ENCODE peak calls at places on chromosomes 6 and 20, in four cellular contexts. R, W, V and M are unnamed samples.

GRCh38 chr6:11766056-11766455 is 12.5 kb downstream of the ADTRP start:
- DNase-seq in W (peak), V (no peak), R (no peak), M (no peak)

GRCh38 chr20:4234128-4234527 is 218.8 kb upstream of the RNF24 start:
- DNase-seq in V (no peak), W (no peak), R (no peak), M (no peak)

GRCh38 chr6:79630883-79631799 is at the start of gene SH3BGRL2:
- DNase-seq in W (peak), R (no peak), V (peak), M (peak)

GRCh38 chr6:98779618-98780017 is 54.8 kb upstream of the POU3F2 start:
- DNase-seq in V (no peak), W (no peak), R (no peak), M (no peak)

GRCh38 chr20:3652646-3653596 is 10.3 kb downstream of the GFRA4 start:
- DNase-seq in R (no peak), V (no peak), W (peak), M (no peak)

GRCh38 chr6:10420546-10421507 is 6.0 kb upstream of the TFAP2A start:
- DNase-seq in V (no peak), W (no peak), R (no peak), M (no peak)

GRCh38 chr20:3784863-3785239 is 1.7 kb downstream of the CENPB start:
- DNase-seq in R (no peak), W (no peak), V (no peak), M (no peak)

GRCh38 chr6:21033575-21034026 is 499.3 kb downstream of the CDKAL1 start:
- DNase-seq in V (no peak), W (no peak), R (no peak), M (no peak)

GRCh38 chr6:40930555-40930954 is 108.5 kb downstream of the UNC5CL start:
- DNase-seq in R (no peak), V (no peak), W (peak), M (no peak)

GRCh38 chr6:152004896-152005295 is 197.4 kb downstream of the ESR1 start:
- DNase-seq in W (no peak), R (no peak), V (no peak), M (no peak)

GRCh38 chr20:62370115-62370806 is 3.1 kb upstream of the LAMA5 start:
- DNase-seq in W (peak), R (no peak), V (no peak), M (no peak)

GRCh38 chr6:47061631-47062300 is 19.6 kb upstream of the ADGRF1 start:
- DNase-seq in W (no peak), V (peak), R (no peak), M (no peak)

GRCh38 chr20:37471741-37472235 is 49.3 kb upstream of the NNAT start:
- DNase-seq in W (no peak), R (no peak), V (no peak), M (no peak)

GRCh38 chr6:77038801-77039200 is 424.5 kb downstream of the HTR1B start:
- DNase-seq in R (no peak), V (no peak), W (no peak), M (no peak)

GRCh38 chr6:126086560-126086959 is 100.2 kb downstream of the TRMT11 start:
- DNase-seq in V (no peak), R (no peak), W (no peak), M (no peak)

GRCh38 chr6:1004885-1005635 is 306.8 kb upstream of the FOXQ1 start:
- DNase-seq in R (no peak), V (no peak), W (no peak), M (no peak)

GRCh38 chr6:35049885-35050284 is 91.3 kb downstream of the TCP11 start:
- DNase-seq in V (no peak), W (peak), R (no peak), M (no peak)

GRCh38 chr6:46366190-46366900 is 124.9 kb downstream of the RCAN2 start:
- DNase-seq in V (no peak), W (no peak), R (no peak), M (no peak)

GRCh38 chr20:31894980-31895675 is 24.7 kb downstream of the TTLL9 start:
- DNase-seq in W (no peak), V (peak), R (peak), M (peak)

GRCh38 chr6:156347251-156348049 is 429.7 kb upstream of the ARID1B start:
- DNase-seq in V (no peak), R (no peak), W (no peak), M (no peak)

GRCh38 chr6:30206799-30207618 is 6.2 kb downstream of the TRIM26 start:
- DNase-seq in V (peak), W (no peak), R (no peak), M (no peak)

GRCh38 chr20:50366270-50367103 is 143.7 kb upstream of the PTPN1 start:
- DNase-seq in V (peak), W (no peak), R (no peak), M (peak)

GRCh38 chr6:106892186-106892585 is 82.3 kb downstream of the CD24 start:
- DNase-seq in V (no peak), R (no peak), W (no peak), M (no peak)

GRCh38 chr6:151179321-151179720 is 60.4 kb upstream of the AKAP12 start:
- DNase-seq in V (no peak), R (no peak), W (no peak), M (no peak)

GRCh38 chr6:139016337-139017213 is 12.0 kb upstream of the ABRACL start:
- DNase-seq in R (no peak), W (no peak), V (no peak), M (no peak)

GRCh38 chr20:16978497-16978896 is 230.3 kb downstream of the OTOR start:
- DNase-seq in V (no peak), W (no peak), R (no peak), M (no peak)

GRCh38 chr6:138833819-138834539 is 38.1 kb downstream of the ECT2L start:
- DNase-seq in V (no peak), R (no peak), W (no peak), M (no peak)

GRCh38 chr20:38114353-38114791 is 50.7 kb downstream of the TGM2 start:
- DNase-seq in W (peak), R (no peak), V (no peak), M (no peak)

GRCh38 chr6:77037439-77037838 is 425.9 kb downstream of the HTR1B start:
- DNase-seq in W (no peak), R (no peak), V (no peak), M (no peak)

GRCh38 chr6:85078071-85078470 is 313.7 kb upstream of the TBX18 start:
- DNase-seq in W (no peak), V (peak), R (no peak), M (no peak)

DNA sequence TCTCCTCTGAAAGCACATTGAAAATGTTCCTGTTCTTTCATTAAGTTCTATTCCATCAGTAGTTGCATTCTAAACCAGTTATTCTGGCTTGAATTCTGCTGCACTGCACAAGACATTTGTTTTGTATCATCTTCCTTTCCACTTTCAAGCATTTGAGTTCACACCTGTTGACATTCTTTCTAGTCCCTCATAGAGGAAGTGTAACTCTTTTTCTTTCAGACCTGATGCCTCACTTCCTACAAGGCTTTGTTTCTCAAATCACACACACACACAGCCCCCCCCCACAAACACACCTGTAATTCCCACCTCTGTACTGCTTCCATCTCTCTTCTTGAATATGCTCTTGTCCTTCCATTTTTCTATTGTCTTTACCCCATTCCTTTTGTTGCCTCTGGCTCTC is 50.9 kb downstream of the CCN2 start:
- DNase-seq in W (no peak), V (no peak), R (no peak), M (no peak)
- TF ChIP-seq FOXM1 in W (no peak), V (no peak), R (no peak), M (no peak)

GRCh38 chr6:159762681-159763293 is 942 bp downstream of the ACAT2 start:
- DNase-seq in V (peak), W (peak), R (no peak), M (no peak)

GRCh38 chr6:159759645-159760044 is 2.2 kb upstream of the ACAT2 start:
- DNase-seq in V (no peak), W (no peak), R (no peak), M (no peak)

GRCh38 chr6:159761135-159761872 is 541 bp upstream of the ACAT2 start:
- DNase-seq in V (peak), R (no peak), W (no peak), M (peak)

GRCh38 chr6:159761873-159762680 is at the start of gene ACAT2:
- DNase-seq in R (peak), V (peak), W (peak), M (peak)

GRCh38 chr6:159760602-159761057 is 1.2 kb upstream of the ACAT2 start:
- DNase-seq in W (no peak), R (no peak), V (peak), M (no peak)
- TF ChIP-seq BHLHE40 in W (no peak), R (no peak), V (no peak), M (no peak)

DNA sequence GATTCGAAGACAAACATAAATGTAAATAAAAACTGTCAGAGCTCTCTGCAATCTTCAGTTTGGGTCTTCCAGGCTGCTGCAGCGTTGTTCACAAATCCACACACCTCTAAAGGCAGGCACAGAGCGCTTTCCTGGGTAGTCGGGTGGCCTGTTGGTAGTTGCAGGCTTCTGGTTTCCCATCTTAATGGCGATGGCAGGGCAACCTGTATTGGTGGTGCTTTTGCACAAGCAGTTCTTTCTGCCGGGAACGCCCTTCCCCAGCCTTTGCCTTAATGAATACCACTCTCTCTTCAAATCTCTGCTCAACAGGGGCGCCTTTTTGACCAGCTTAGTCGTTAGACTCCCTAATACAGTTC is 723 bp upstream of the IFT52 start:
- DNase-seq in R (no peak), W (no peak), V (peak), M (peak)
- TF ChIP-seq FOXM1 in R (no peak), W (no peak), V (no peak), M (no peak)

DNA sequence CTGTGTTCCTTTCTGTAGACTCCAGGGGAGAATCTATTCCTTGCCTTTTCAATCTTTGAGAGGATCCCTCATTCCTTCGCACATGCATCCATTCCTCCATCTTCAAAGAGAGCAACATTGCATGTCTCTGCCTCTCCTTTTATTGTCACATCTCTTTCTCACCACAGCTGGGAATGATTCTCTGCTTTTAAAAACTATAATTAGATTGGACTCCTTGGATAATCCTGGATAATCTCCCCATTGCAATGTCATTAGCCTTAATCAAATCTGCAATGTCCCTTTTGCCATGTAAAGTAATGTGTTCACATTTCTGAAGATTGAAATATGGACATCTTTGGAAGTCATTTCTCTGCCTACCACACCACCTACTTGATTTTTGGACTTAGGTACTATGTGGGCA is 750.1 kb downstream of the COL12A1 start:
- DNase-seq in V (no peak), R (no peak), W (no peak), M (no peak)
- TF ChIP-seq BHLHE40 in V (no peak), R (no peak), W (no peak), M (no peak)

DNA sequence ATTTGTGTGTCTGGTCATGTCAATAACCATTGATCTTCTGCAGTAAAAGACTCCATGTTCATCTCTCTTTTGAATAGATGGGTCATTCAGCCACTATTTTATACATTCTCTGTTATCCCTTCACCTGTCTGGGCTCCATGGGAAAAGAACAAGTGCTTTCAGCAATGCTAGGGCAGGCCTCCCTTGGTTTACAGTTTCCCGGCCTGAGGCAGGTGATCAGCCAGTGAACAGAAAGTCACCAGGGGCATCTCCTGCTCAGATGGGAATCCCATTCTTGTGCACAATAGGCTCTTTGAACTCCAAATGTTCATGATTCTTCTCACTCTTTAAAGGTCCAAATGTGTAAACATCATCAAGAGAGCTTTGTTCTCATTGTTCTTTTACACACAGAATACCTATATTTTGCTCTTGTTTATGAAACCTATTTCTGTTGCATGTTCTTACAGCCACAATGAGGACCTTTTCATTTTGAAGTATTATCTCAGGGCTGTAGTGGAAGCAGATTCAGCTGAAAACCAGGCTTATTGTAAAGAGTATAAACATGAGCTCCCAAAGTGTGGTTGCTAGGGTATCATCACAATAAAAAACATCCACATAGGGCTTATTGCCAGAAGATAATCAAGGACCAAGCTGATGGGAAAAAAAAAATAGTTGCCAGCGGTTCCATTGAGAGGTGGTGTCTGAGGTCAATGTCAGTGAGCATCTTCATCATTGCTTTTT is 267.1 kb upstream of the SGK1 start:
- DNase-seq in V (no peak), W (no peak), R (no peak), M (no peak)
- TF ChIP-seq FOXM1 in V (no peak), W (no peak), R (no peak), M (no peak)

GRCh38 chr6:3841711-3842565 is 7.2 kb upstream of the FAM50B start:
- DNase-seq in V (peak), R (no peak), W (no peak), M (no peak)

GRCh38 chr6:3841066-3841454 is 8.1 kb upstream of the FAM50B start:
- DNase-seq in V (peak), W (no peak), R (no peak), M (no peak)

GRCh38 chr6:3847521-3847920 is 1.7 kb upstream of the FAM50B start:
- DNase-seq in R (no peak), W (no peak), V (no peak), M (no peak)

GRCh38 chr6:3843379-3844096 is 5.6 kb upstream of the FAM50B start:
- DNase-seq in R (no peak), W (no peak), V (no peak), M (no peak)

GRCh38 chr6:3844097-3844463 is 5.1 kb upstream of the FAM50B start:
- DNase-seq in W (no peak), V (no peak), R (no peak), M (no peak)
- TF ChIP-seq BHLHE40 in W (no peak), V (no peak), R (no peak), M (no peak)

GRCh38 chr20:35515341-35515740 is 14.1 kb downstream of the C20orf173 start:
- DNase-seq in W (no peak), V (no peak), R (no peak), M (no peak)

GRCh38 chr20:35508493-35509218 is 20.8 kb downstream of the C20orf173 start:
- DNase-seq in V (no peak), R (no peak), W (no peak), M (no peak)

GRCh38 chr20:35514371-35514960 is 15.0 kb downstream of the C20orf173 start:
- DNase-seq in R (no peak), W (no peak), V (no peak), M (no peak)

GRCh38 chr20:35510946-35511735 is 18.3 kb downstream of the C20orf173 start:
- DNase-seq in R (no peak), V (no peak), W (no peak), M (no peak)

GRCh38 chr20:35511814-35512420 is 17.5 kb downstream of the C20orf173 start:
- DNase-seq in R (no peak), W (peak), V (peak), M (peak)
- TF ChIP-seq FOXM1 in R (no peak), W (no peak), V (no peak), M (no peak)

GRCh38 chr6:38192486-38192885 is 373.0 kb downstream of the ZFAND3 start:
- DNase-seq in V (no peak), R (no peak), W (no peak), M (no peak)
- TF ChIP-seq BHLHE40 in V (no peak), R (no peak), W (no peak), M (no peak)

GRCh38 chr6:37481793-37482192 is 17.9 kb downstream of the CCDC167 start:
- DNase-seq in W (no peak), R (no peak), V (no peak), M (no peak)

GRCh38 chr6:37483917-37484785 is 15.5 kb downstream of the CCDC167 start:
- DNase-seq in V (peak), W (peak), R (no peak), M (peak)

GRCh38 chr6:37482356-37483292 is 17.1 kb downstream of the CCDC167 start:
- DNase-seq in R (no peak), W (no peak), V (no peak), M (no peak)

GRCh38 chr6:37484786-37485170 is 14.9 kb downstream of the CCDC167 start:
- DNase-seq in R (no peak), V (no peak), W (no peak), M (no peak)

DNA sequence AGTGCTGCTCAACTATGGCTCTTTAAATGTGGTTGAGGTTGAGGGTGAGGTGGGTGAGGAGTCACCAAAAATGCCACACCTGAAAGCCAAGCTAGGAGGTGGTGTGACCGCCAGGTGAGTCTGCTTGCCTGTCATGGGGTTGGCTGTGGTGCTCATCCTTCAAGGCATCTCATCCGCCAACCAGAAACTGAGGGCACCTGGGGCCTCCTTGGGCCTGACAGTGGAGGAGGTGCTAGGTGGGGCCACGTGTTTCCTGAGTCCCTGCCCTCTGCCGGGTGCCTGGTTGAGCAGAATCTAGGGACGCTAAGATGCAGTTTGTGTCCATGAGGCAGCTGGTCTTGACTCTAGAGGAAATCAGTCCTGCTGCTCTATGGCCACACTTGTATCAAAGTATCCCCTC is 16.2 kb downstream of the CCDC167 start:
- DNase-seq in W (no peak), V (no peak), R (no peak), M (no peak)
- TF ChIP-seq FOXM1 in W (no peak), V (no peak), R (no peak), M (no peak)

DNA sequence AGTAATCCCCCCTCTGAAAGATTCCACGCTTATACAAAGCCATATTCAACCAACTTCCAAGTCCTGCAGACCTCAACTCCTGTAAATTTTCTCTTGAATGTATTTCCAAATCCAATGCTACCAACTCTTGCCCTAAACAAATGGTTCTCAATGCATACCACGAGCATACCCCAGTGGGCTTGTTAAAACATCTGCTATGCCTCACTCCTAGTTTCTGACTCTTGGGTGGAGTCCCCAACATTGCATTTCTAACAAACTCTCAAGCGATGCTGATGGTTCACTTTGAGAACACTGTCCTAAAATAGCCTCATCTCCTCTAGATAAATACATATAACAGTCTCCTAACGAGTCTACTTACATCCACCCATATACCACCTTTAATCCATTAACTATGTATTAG is 7.3 kb downstream of the HBS1L start:
- DNase-seq in R (no peak), V (no peak), W (no peak), M (no peak)
- TF ChIP-seq BHLHE40 in R (no peak), V (no peak), W (no peak), M (no peak)